ENCODE peak calls at places on chromosomes 16 and 17, in nine cellular contexts. I is RCC 7860; W is activated effector memory CD4-positive, alpha-beta T cell treated with anti-CD3 and anti-CD28 coated beads, Interleukin-2, amount 50 U/mL, for 16 hours; N is nucleus accumbens; S is NCI-H2171 treated with DMSO at 0.1 percent for 48 hours; U is stimulated activated CD8-positive, alpha-beta memory T cell treated with anti-CD3 and anti-CD28 coated beads, Interleukin-7, amount 100 ng/mL, for 1 hour; K is fibroblast of villous mesenchyme; E is esophagus squamous epithelium; L is stimulated activated naive CD8-positive, alpha-beta T cell treated with anti-CD3 and anti-CD28 coated beads, Interleukin-15, amount 100 ng/mL, for 72 hours. G is an unnamed sample.

GRCh38 chr17:78852709-78853111 is 12.1 kb upstream of the USP36 start:
- DNase-seq in I (no peak), W (no peak), N (no peak), S (no peak), U (no peak), K (peak), E (no peak), L (no peak), G (peak)

GRCh38 chr16:22928882-22929281 is 114.9 kb downstream of the HS3ST2 start:
- DNase-seq in I (no peak), W (no peak), N (no peak), S (no peak), U (no peak), K (no peak), E (no peak), L (no peak), G (no peak)

GRCh38 chr17:35774499-35774898 is 13.8 kb downstream of the C17orf50 start:
- DNase-seq in I (no peak), W (no peak), N (no peak), S (no peak), U (no peak), K (peak), E (no peak), L (no peak), G (peak)

GRCh38 chr17:79043931-79044320 is 20.0 kb downstream of the C1QTNF1 start:
- DNase-seq in I (no peak), W (peak), N (no peak), S (no peak), U (no peak), K (no peak), E (no peak), L (no peak), G (no peak)

GRCh38 chr16:56990407-56991286 is 1.3 kb downstream of the NLRC5 start:
- DNase-seq in I (no peak), W (peak), N (no peak), S (no peak), U (no peak), K (no peak), E (no peak), L (no peak), G (no peak)

GRCh38 chr17:47888293-47888692 is 7.7 kb upstream of the SP2 start:
- DNase-seq in I (no peak), W (no peak), N (no peak), S (no peak), U (no peak), K (no peak), E (no peak), L (no peak), G (no peak)

GRCh38 chr16:24839347-24839972 is 6.3 kb upstream of the SLC5A11 start:
- DNase-seq in I (peak), W (no peak), N (no peak), S (no peak), U (no peak), K (no peak), E (no peak), L (no peak), G (no peak)

GRCh38 chr16:67936124-67936875 is at the start of gene PSMB10:
- DNase-seq in I (peak), W (no peak), N (no peak), S (peak), U (peak), K (peak), E (peak), L (peak), G (peak)

GRCh38 chr17:76585048-76585648 is 512 bp downstream of the ST6GALNAC2 start:
- DNase-seq in I (no peak), W (peak), N (no peak), S (no peak), U (no peak), K (peak), E (no peak), L (peak), G (no peak)

GRCh38 chr16:49496656-49497055 is 123.1 kb downstream of the C16orf78 start:
- DNase-seq in I (no peak), W (no peak), N (no peak), S (no peak), U (no peak), K (no peak), E (no peak), L (no peak), G (no peak)

GRCh38 chr16:67240506-67240905 is 6.8 kb downstream of the FHOD1 start:
- DNase-seq in I (peak), W (no peak), N (no peak), S (no peak), U (no peak), K (peak), E (no peak), L (no peak), G (no peak)

GRCh38 chr16:5502944-5503343 is 405.3 kb upstream of the EEF2KMT start:
- DNase-seq in I (no peak), W (no peak), N (no peak), S (no peak), U (no peak), K (no peak), E (no peak), L (no peak), G (no peak)